ENCODE peak calls at places on chromosome 19, in five cellular contexts. One of them, this sample, is unnamed.

GRCh38 chr19:48194041-48194871 is 23.8 kb downstream of the ZSWIM9 start:
- DNase-seq in GM12878: no peak
- DNase-seq in HepG2: peak; percentile 18
- DNase-seq in HCT116: no peak
- DNase-seq in K562: peak; percentile 38
- DNase-seq in this sample: peak; percentile 32

GRCh38 chr19:1252221-1252817 is 3.9 kb downstream of the MIDN start:
- DNase-seq in K562: no peak
- DNase-seq in HCT116: no peak
- DNase-seq in HepG2: no peak
- DNase-seq in GM12878: no peak
- DNase-seq in this sample: no peak

GRCh38 chr19:927044-927706 is 1.3 kb downstream of the ARID3A start:
- DNase-seq in K562: peak; percentile 73
- DNase-seq in HepG2: peak; percentile 85
- DNase-seq in GM12878: no peak
- DNase-seq in HCT116: no peak
- DNase-seq in this sample: no peak

GRCh38 chr19:30361721-30362120 is 10.5 kb upstream of the ZNF536 start:
- DNase-seq in HCT116: no peak
- DNase-seq in HepG2: peak; percentile 61
- DNase-seq in GM12878: no peak
- DNase-seq in K562: no peak
- DNase-seq in this sample: no peak

GRCh38 chr19:17686027-17686511 is 2.1 kb downstream of the UNC13A start:
- DNase-seq in HCT116: no peak
- DNase-seq in K562: peak; percentile 53
- DNase-seq in GM12878: no peak
- DNase-seq in HepG2: no peak
- DNase-seq in this sample: no peak

GRCh38 chr19:38993271-38993670 is 17.7 kb upstream of the FBXO17 start:
- DNase-seq in K562: no peak
- DNase-seq in HepG2: no peak
- DNase-seq in GM12878: no peak
- DNase-seq in HCT116: no peak
- DNase-seq in this sample: no peak

GRCh38 chr19:22286151-22286810 is at the start of gene ZNF729:
- DNase-seq in HCT116: no peak
- DNase-seq in K562: no peak
- DNase-seq in GM12878: no peak
- DNase-seq in HepG2: no peak
- DNase-seq in this sample: no peak

GRCh38 chr19:30037835-30038234 is 95.8 kb downstream of the URI1 start:
- DNase-seq in HepG2: no peak
- DNase-seq in GM12878: no peak
- DNase-seq in K562: no peak
- DNase-seq in HCT116: no peak
- DNase-seq in this sample: no peak

GRCh38 chr19:51694318-51695085 is 1.4 kb downstream of the SPACA6 start:
- DNase-seq in K562: no peak
- DNase-seq in HepG2: no peak
- DNase-seq in GM12878: no peak
- DNase-seq in HCT116: no peak
- DNase-seq in this sample: no peak

GRCh38 chr19:58387338-58388174 is 487 bp downstream of the RPS5 start:
- DNase-seq in GM12878: no peak
- DNase-seq in K562: no peak
- DNase-seq in HCT116: no peak
- DNase-seq in HepG2: no peak
- DNase-seq in this sample: no peak

GRCh38 chr19:37905936-37906867 is at the start of gene WDR87:
- DNase-seq in K562: peak; percentile 73
- DNase-seq in GM12878: no peak
- DNase-seq in HepG2: peak; percentile 51
- DNase-seq in HCT116: no peak
- DNase-seq in this sample: peak; percentile 66

GRCh38 chr19:42176990-42177685 is 40.3 kb downstream of the DEDD2 start:
- DNase-seq in HCT116: peak; percentile 18
- DNase-seq in HepG2: peak; percentile 9
- DNase-seq in GM12878: no peak
- DNase-seq in K562: peak; percentile 69
- DNase-seq in this sample: peak; percentile 82

GRCh38 chr19:11203194-11204075 is 6.1 kb upstream of the KANK2 start:
- DNase-seq in K562: peak; percentile 96
- DNase-seq in GM12878: no peak
- DNase-seq in HCT116: no peak
- DNase-seq in HepG2: peak; percentile 35
- DNase-seq in this sample: peak; percentile 73

GRCh38 chr19:21022996-21023395 is 2.5 kb downstream of the ZNF430 start:
- DNase-seq in K562: no peak
- DNase-seq in HepG2: peak; percentile 15
- DNase-seq in HCT116: peak; percentile 68
- DNase-seq in GM12878: no peak
- DNase-seq in this sample: no peak

GRCh38 chr19:37362733-37363132 is 8.2 kb upstream of the ZNF527 start:
- DNase-seq in HepG2: peak; percentile 42
- DNase-seq in GM12878: no peak
- DNase-seq in HCT116: no peak
- DNase-seq in K562: peak; percentile 17
- DNase-seq in this sample: no peak

GRCh38 chr19:4375164-4375619 is 25.2 kb downstream of the SH3GL1 start:
- DNase-seq in K562: peak; percentile 78
- DNase-seq in GM12878: no peak
- DNase-seq in HCT116: no peak
- DNase-seq in HepG2: peak; percentile 75
- DNase-seq in this sample: no peak

GRCh38 chr19:21084343-21084742 is 2.3 kb downstream of the ZNF714 start:
- DNase-seq in K562: no peak
- DNase-seq in HepG2: no peak
- DNase-seq in GM12878: peak; percentile 12
- DNase-seq in HCT116: no peak
- DNase-seq in this sample: no peak

GRCh38 chr19:33826521-33826920 is 29.9 kb downstream of the KCTD15 start:
- DNase-seq in GM12878: no peak
- DNase-seq in K562: no peak
- DNase-seq in HCT116: no peak
- DNase-seq in HepG2: no peak
- DNase-seq in this sample: no peak

GRCh38 chr19:11180346-11180745 is 17.0 kb downstream of the KANK2 start:
- DNase-seq in HCT116: no peak
- DNase-seq in HepG2: no peak
- DNase-seq in GM12878: no peak
- DNase-seq in K562: no peak
- DNase-seq in this sample: no peak

GRCh38 chr19:12789098-12789903 is 2.0 kb upstream of the JUNB start:
- DNase-seq in HCT116: no peak
- DNase-seq in GM12878: no peak
- DNase-seq in K562: no peak
- DNase-seq in HepG2: no peak
- DNase-seq in this sample: no peak

GRCh38 chr19:19341026-19341425 is 20.4 kb downstream of the MAU2 start:
- DNase-seq in GM12878: no peak
- DNase-seq in HCT116: no peak
- DNase-seq in HepG2: no peak
- DNase-seq in K562: no peak
- DNase-seq in this sample: no peak

GRCh38 chr19:40465025-40465780 is at the start of gene BLVRB:
- DNase-seq in GM12878: no peak
- DNase-seq in HepG2: peak; percentile 52
- DNase-seq in K562: no peak
- DNase-seq in HCT116: no peak
- DNase-seq in this sample: no peak

DNA sequence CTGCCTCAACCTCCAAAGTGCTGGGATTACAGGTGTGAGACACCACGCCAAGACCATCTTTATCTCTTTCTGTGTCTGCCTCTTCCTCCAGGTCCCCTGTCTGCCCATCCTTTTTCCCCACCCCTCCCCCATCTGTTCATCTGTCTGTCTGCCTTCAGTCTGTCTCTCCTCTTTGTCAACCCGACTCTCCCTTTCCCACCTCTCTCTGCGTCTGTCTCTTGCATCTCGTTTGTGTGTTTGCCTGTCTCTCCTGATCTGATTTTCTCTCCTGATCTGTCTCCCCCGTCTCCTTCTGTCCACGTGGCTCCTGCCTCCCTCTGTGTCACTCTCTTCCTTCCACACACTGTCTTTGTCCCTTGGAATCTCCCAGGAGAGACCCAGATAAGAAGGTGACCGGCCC is 10.0 kb downstream of the VASP start:
- DNase-seq in HepG2: no peak
- DNase-seq in K562: peak; percentile 19
- DNase-seq in GM12878: no peak
- DNase-seq in HCT116: no peak
- DNase-seq in this sample: no peak
- TF ChIP-seq SP1 in HepG2: no peak
- TF ChIP-seq SP1 in K562: no peak
- TF ChIP-seq SP1 in GM12878: no peak
- TF ChIP-seq SP1 in HCT116: no peak
- TF ChIP-seq SP1 in this sample: no peak

DNA sequence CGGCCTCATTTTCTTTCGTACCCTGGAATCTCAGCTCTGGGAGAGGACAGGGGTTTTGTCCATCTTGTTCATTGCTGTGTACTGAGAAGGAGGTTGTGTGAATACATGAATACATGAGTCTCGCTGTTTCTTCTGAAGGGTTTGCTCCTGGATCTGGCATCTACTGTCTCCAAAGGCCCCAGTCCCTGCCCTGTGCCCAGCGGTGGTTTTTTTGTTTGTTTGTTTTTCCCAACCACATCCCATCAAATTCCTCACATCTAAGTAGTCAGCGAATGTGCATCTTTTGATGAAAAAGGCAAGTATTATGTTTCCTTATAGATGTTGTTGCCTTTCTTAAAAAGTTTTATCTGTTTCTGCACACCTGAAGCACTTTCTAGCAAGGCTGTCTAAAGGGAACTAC is 12.5 kb downstream of the DCAF15 start:
- DNase-seq in GM12878: no peak
- DNase-seq in HepG2: no peak
- DNase-seq in HCT116: no peak
- DNase-seq in K562: no peak
- DNase-seq in this sample: no peak
- TF ChIP-seq SP1 in GM12878: no peak
- TF ChIP-seq SP1 in HepG2: no peak
- TF ChIP-seq SP1 in HCT116: no peak
- TF ChIP-seq SP1 in K562: no peak
- TF ChIP-seq SP1 in this sample: no peak

GRCh38 chr19:8368136-8368535 is 4.2 kb downstream of the ANGPTL4 start:
- DNase-seq in GM12878: no peak
- DNase-seq in HCT116: no peak
- DNase-seq in K562: no peak
- DNase-seq in HepG2: no peak
- DNase-seq in this sample: peak; percentile 4

GRCh38 chr19:8373867-8374813 is 10.2 kb downstream of the ANGPTL4 start:
- DNase-seq in HCT116: no peak
- DNase-seq in GM12878: no peak
- DNase-seq in HepG2: peak; percentile 98
- DNase-seq in K562: peak; percentile 36
- DNase-seq in this sample: no peak

GRCh38 chr19:8367327-8368001 is 3.5 kb downstream of the ANGPTL4 start:
- DNase-seq in HCT116: no peak
- DNase-seq in K562: peak; percentile 49
- DNase-seq in GM12878: no peak
- DNase-seq in HepG2: no peak
- DNase-seq in this sample: peak; percentile 45

GRCh38 chr19:8370176-8371010 is 6.4 kb downstream of the ANGPTL4 start:
- DNase-seq in HepG2: no peak
- DNase-seq in GM12878: no peak
- DNase-seq in K562: no peak
- DNase-seq in HCT116: no peak
- DNase-seq in this sample: no peak

GRCh38 chr19:8371011-8371804 is 7.3 kb downstream of the ANGPTL4 start:
- DNase-seq in GM12878: no peak
- DNase-seq in HepG2: no peak
- DNase-seq in HCT116: no peak
- DNase-seq in K562: peak; percentile 79
- DNase-seq in this sample: no peak
- TF ChIP-seq SP1 in GM12878: no peak
- TF ChIP-seq SP1 in HepG2: no peak
- TF ChIP-seq SP1 in HCT116: no peak
- TF ChIP-seq SP1 in K562: no peak
- TF ChIP-seq SP1 in this sample: no peak

GRCh38 chr19:35509861-35510625 is 3.4 kb downstream of the DMKN start:
- DNase-seq in HCT116: peak; percentile 82
- DNase-seq in HepG2: peak; percentile 75
- DNase-seq in GM12878: no peak
- DNase-seq in K562: peak; percentile 93
- DNase-seq in this sample: peak; percentile 92
- TF ChIP-seq SP1 in HCT116: no peak
- TF ChIP-seq SP1 in HepG2: no peak
- TF ChIP-seq SP1 in GM12878: no peak
- TF ChIP-seq SP1 in K562: peak; percentile 33
- TF ChIP-seq SP1 in this sample: no peak